ENCODE peak calls at places on chromosome 17, in seven cellular contexts. W, J, O, U, D, V and R are unnamed samples.

GRCh38 chr17:76378548-76379274 is 5.7 kb upstream of the SPHK1 start:
- DNase-seq in V (no peak), J (no peak), U (no peak), O (no peak), D (no peak), W (no peak), R (no peak)

GRCh38 chr17:28369684-28370034 is 448 bp downstream of the VTN start:
- DNase-seq in U (no peak), D (no peak), J (no peak), V (no peak), O (no peak), W (no peak), R (no peak)

GRCh38 chr17:79087428-79088143 is 13.0 kb downstream of the ENGASE start:
- DNase-seq in V (peak), W (peak), J (peak), O (peak), U (no peak), D (peak), R (no peak)

GRCh38 chr17:78131172-78132085 is 858 bp downstream of the TMC8 start:
- DNase-seq in J (peak), W (no peak), U (no peak), D (no peak), V (peak), O (no peak), R (no peak)

GRCh38 chr17:57832711-57833596 is 16.9 kb downstream of the MRPS23 start:
- DNase-seq in V (peak), O (peak), J (peak), W (peak), U (peak), D (peak), R (peak)

GRCh38 chr17:56979091-56979480 is 1.2 kb downstream of the SCPEP1 start:
- DNase-seq in O (no peak), U (no peak), V (no peak), W (no peak), D (no peak), J (peak), R (no peak)

GRCh38 chr17:57242148-57242547 is 14.2 kb upstream of the MSI2 start:
- DNase-seq in D (no peak), W (no peak), U (no peak), J (no peak), O (no peak), V (no peak), R (no peak)

GRCh38 chr17:74515941-74516340 is 15.3 kb downstream of the CD300LB start:
- DNase-seq in O (no peak), D (no peak), V (no peak), J (no peak), U (no peak), W (no peak), R (no peak)

GRCh38 chr17:82297280-82297803 is 20.1 kb downstream of the CD7 start:
- DNase-seq in D (peak), O (peak), V (peak), U (peak), J (no peak), W (no peak), R (peak)

GRCh38 chr17:9272506-9272905 is 251.2 kb downstream of the NTN1 start:
- DNase-seq in O (no peak), D (no peak), J (no peak), W (no peak), U (no peak), V (no peak), R (no peak)

GRCh38 chr17:41624208-41625101 is at the start of gene KRT17:
- DNase-seq in D (no peak), V (no peak), W (no peak), J (no peak), O (no peak), U (no peak), R (no peak)

GRCh38 chr17:55588858-55589257 is 77.6 kb upstream of the SMIM36 start:
- DNase-seq in D (no peak), W (no peak), J (no peak), V (no peak), O (no peak), U (no peak), R (no peak)

GRCh38 chr17:8894673-8895578 is 27.5 kb upstream of the PIK3R6 start:
- DNase-seq in D (peak), V (peak), U (no peak), W (no peak), O (peak), J (peak), R (no peak)

GRCh38 chr17:47879028-47879585 is 16.9 kb upstream of the SP2 start:
- DNase-seq in V (no peak), J (no peak), D (no peak), U (no peak), O (peak), W (no peak), R (no peak)

GRCh38 chr17:13833921-13834320 is 232.2 kb upstream of the HS3ST3A1 start:
- DNase-seq in U (no peak), J (no peak), D (no peak), W (no peak), V (no peak), O (no peak), R (no peak)

GRCh38 chr17:34384822-34385605 is 22.0 kb upstream of the CCL1 start:
- DNase-seq in D (no peak), V (no peak), O (no peak), U (no peak), W (no peak), J (no peak), R (no peak)